ENCODE peak calls at places on chromosomes 11 and 22, in five cellular contexts. H, K, F, J and Q are unnamed samples.

GRCh38 chr11:531826-532511 is 3.4 kb downstream of the HRAS start:
- DNase-seq in F (no peak), H (no peak), J (no peak), K (no peak), Q (no peak)

GRCh38 chr11:13297917-13298356 is 20.3 kb downstream of the BMAL1 start:
- DNase-seq in F (no peak), H (peak; percentile 86), J (no peak), K (no peak), Q (no peak)

GRCh38 chr11:92423133-92423532 is 198.5 kb downstream of the FAT3 start:
- DNase-seq in K (no peak), H (no peak), F (no peak), J (no peak), Q (peak; percentile 4)

GRCh38 chr11:111167666-111168065 is 77.9 kb upstream of the POU2AF2 start:
- DNase-seq in K (no peak), F (no peak), H (no peak), J (no peak), Q (no peak)

GRCh38 chr22:36736701-36737320 is 33.3 kb upstream of the CACNG2 start:
- DNase-seq in F (no peak), J (no peak), H (no peak), K (no peak), Q (no peak)

GRCh38 chr11:47004595-47005033 is 68.1 kb downstream of the CSTPP1 start:
- DNase-seq in K (peak; percentile 97), H (peak; percentile 81), F (peak; percentile 98), J (peak; percentile 82), Q (peak; percentile 97)

GRCh38 chr11:8768625-8769333 is 86.2 kb downstream of the RPL27A start:
- DNase-seq in F (peak; percentile 69), H (no peak), K (peak; percentile 86), J (no peak), Q (peak; percentile 63)

GRCh38 chr22:46079861-46080821 is 70.2 kb upstream of the PPARA start:
- DNase-seq in K (no peak), J (peak; percentile 88), F (peak; percentile 90), H (no peak), Q (no peak)

GRCh38 chr22:47963660-47964059 is 1201.2 kb downstream of the TBC1D22A start:
- DNase-seq in K (no peak), H (no peak), F (no peak), J (no peak), Q (no peak)

GRCh38 chr22:40387758-40388157 is 17.4 kb downstream of the SGSM3 start:
- DNase-seq in K (no peak), F (no peak), H (no peak), J (no peak), Q (no peak)

GRCh38 chr11:66326261-66327111 is 9.6 kb upstream of the CD248 start:
- DNase-seq in J (peak; percentile 53), F (peak; percentile 61), K (peak; percentile 77), H (peak; percentile 44), Q (no peak)

GRCh38 chr11:133945087-133945974 is 11.4 kb downstream of the IGSF9B start:
- DNase-seq in H (no peak), F (peak; percentile 66), J (peak; percentile 72), K (no peak), Q (peak; percentile 37)

GRCh38 chr11:61630104-61630503 is 49.2 kb upstream of the SYT7 start:
- DNase-seq in F (no peak), H (no peak), K (peak; percentile 41), J (no peak), Q (no peak)

GRCh38 chr22:23062616-23063538 is 7.4 kb upstream of the GNAZ start:
- DNase-seq in F (no peak), H (no peak), K (no peak), J (peak; percentile 3), Q (no peak)

GRCh38 chr11:17770048-17770652 is 35.6 kb downstream of the KCNC1 start:
- DNase-seq in K (no peak), J (no peak), F (no peak), H (peak; percentile 19), Q (no peak)

GRCh38 chr11:6362185-6362867 is 27.9 kb upstream of the SMPD1 start:
- DNase-seq in K (no peak), J (peak; percentile 30), F (no peak), H (no peak), Q (no peak)

GRCh38 chr11:59802639-59803176 is 7.9 kb downstream of the MRPL16 start:
- DNase-seq in J (no peak), F (peak; percentile 74), K (peak; percentile 86), H (peak; percentile 68), Q (peak; percentile 76)

GRCh38 chr11:121104223-121104831 is 3.3 kb downstream of the TECTA start:
- DNase-seq in H (no peak), J (peak; percentile 60), F (no peak), K (no peak), Q (no peak)

GRCh38 chr11:70732493-70733206 is 334.3 kb downstream of the CTTN start:
- DNase-seq in H (no peak), J (no peak), F (no peak), K (no peak), Q (no peak)

GRCh38 chr22:17369553-17370035 is 334 bp downstream of the CECR2 start:
- DNase-seq in F (no peak), J (peak; percentile 19), K (peak; percentile 11), H (peak; percentile 66), Q (peak; percentile 43)

GRCh38 chr11:113729456-113729855 is 23.3 kb upstream of the TMPRSS5 start:
- DNase-seq in H (no peak), J (no peak), F (no peak), K (peak; percentile 1), Q (no peak)

GRCh38 chr11:2551131-2551530 is 106.3 kb downstream of the KCNQ1 start:
- DNase-seq in F (no peak), J (no peak), H (no peak), K (no peak), Q (no peak)

GRCh38 chr11:69488543-69488940 is 7.1 kb downstream of the LINC01488 start:
- DNase-seq in F (no peak), J (no peak), K (no peak), H (no peak), Q (no peak)

GRCh38 chr22:41057076-41057475 is 35.3 kb upstream of the EP300 start:
- DNase-seq in K (no peak), J (no peak), F (no peak), H (no peak), Q (no peak)

GRCh38 chr22:36457688-36458450 is 23.6 kb downstream of the TXN2 start:
- DNase-seq in F (peak; percentile 66), H (peak; percentile 42), K (no peak), J (peak; percentile 64), Q (peak; percentile 32)

GRCh38 chr22:45632791-45633515 is 38.7 kb upstream of the ATXN10 start:
- DNase-seq in H (no peak), K (no peak), F (peak; percentile 68), J (no peak), Q (peak; percentile 55)

GRCh38 chr11:59899532-59899931 is 20.9 kb downstream of the OOSP3 start:
- DNase-seq in K (no peak), J (no peak), F (no peak), H (peak; percentile 77), Q (peak; percentile 26)

GRCh38 chr11:36089920-36090319 is 146.1 kb downstream of the LDLRAD3 start:
- DNase-seq in F (no peak), K (no peak), J (no peak), H (no peak), Q (no peak)

GRCh38 chr22:21961886-21962654 is 9.4 kb upstream of the PPM1F start:
- DNase-seq in J (no peak), H (no peak), F (peak; percentile 41), K (peak; percentile 27), Q (no peak)

GRCh38 chr11:26121466-26121865 is 210.5 kb upstream of the ANO3 start:
- DNase-seq in F (no peak), J (no peak), H (no peak), K (no peak), Q (no peak)

GRCh38 chr11:64263021-64263946 is 12.0 kb downstream of the PLCB3 start:
- DNase-seq in J (no peak), H (no peak), K (no peak), F (no peak), Q (peak; percentile 60)

GRCh38 chr22:43884600-43885318 is 7.1 kb downstream of the PNPLA5 start:
- DNase-seq in H (peak; percentile 56), F (peak; percentile 57), K (peak; percentile 76), J (peak; percentile 28), Q (peak; percentile 50)

GRCh38 chr11:126581871-126582270 is 226.4 kb downstream of the ST3GAL4 start:
- DNase-seq in K (no peak), J (no peak), F (no peak), H (no peak), Q (no peak)

GRCh38 chr22:49208003-49208402 is 619.7 kb downstream of the BRD1 start:
- DNase-seq in H (no peak), K (no peak), F (no peak), J (peak; percentile 2), Q (no peak)

GRCh38 chr11:62841361-62842170 is 2.2 kb upstream of the WDR74 start:
- DNase-seq in J (peak; percentile 82), H (peak; percentile 99), F (peak; percentile 100), K (peak; percentile 97), Q (peak; percentile 100)

DNA sequence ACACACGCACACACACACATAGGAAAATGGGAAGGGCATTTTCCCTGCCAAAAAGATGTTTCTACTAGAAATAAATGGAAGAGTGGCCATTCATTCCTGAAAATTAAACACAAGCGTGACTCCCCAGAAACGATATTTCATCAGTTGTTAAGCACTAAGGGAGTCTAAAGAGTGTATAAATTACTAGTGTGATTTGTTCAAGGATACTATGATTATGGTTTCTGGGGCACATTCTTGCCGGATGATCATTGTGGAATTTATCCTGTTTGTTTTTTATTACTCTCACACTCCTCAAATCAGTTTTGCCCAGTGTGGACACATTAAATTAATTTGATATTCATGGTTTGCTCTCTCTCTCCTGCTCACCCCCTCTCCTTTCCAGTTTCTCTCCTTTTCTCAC is 16.4 kb upstream of the AMOTL1 start:
- DNase-seq in F (no peak), J (no peak), K (peak; percentile 38), H (no peak), Q (no peak)
- H3K4me3 ChIP-seq in F (no peak overlapping the region), J (no peak overlapping the region), K (peak overlapping the region; percentile 74), H (no peak overlapping the region), Q (no peak overlapping the region)

GRCh38 chr11:72243173-72243566 is 806 bp downstream of the PHOX2A start:
- DNase-seq in H (no peak), J (no peak), F (no peak), K (no peak), Q (no peak)

GRCh38 chr11:72243567-72244316 is at the start of gene PHOX2A:
- DNase-seq in K (no peak), F (no peak), J (no peak), H (no peak), Q (no peak)

GRCh38 chr11:72242141-72242540 is 1.8 kb downstream of the PHOX2A start:
- DNase-seq in K (no peak), J (no peak), F (no peak), H (no peak), Q (no peak)

GRCh38 chr11:72245232-72245816 is 1.3 kb upstream of the PHOX2A start:
- DNase-seq in K (no peak), F (no peak), H (no peak), J (no peak), Q (no peak)

GRCh38 chr11:72244317-72245231 is 598 bp upstream of the PHOX2A start:
- DNase-seq in H (no peak), J (no peak), F (no peak), K (no peak), Q (no peak)
- H3K4me3 ChIP-seq in H (no peak overlapping the region), J (no peak overlapping the region), F (no peak overlapping the region), K (no peak overlapping the region), Q (no peak overlapping the region)

GRCh38 chr22:20430101-20430640 is 7.5 kb downstream of the SCARF2 start:
- DNase-seq in H (no peak), J (no peak), F (no peak), K (no peak), Q (no peak)
- H3K4me3 ChIP-seq in H (no peak overlapping the region), J (no peak overlapping the region), F (no peak overlapping the region), K (no peak overlapping the region), Q (no peak overlapping the region)

GRCh38 chr11:45799562-45799961 is 5.4 kb upstream of the SLC35C1 start:
- DNase-seq in K (no peak), H (no peak), J (no peak), F (no peak), Q (no peak)
- H3K4me3 ChIP-seq in K (no peak overlapping the region), H (no peak overlapping the region), J (no peak overlapping the region), F (no peak overlapping the region), Q (no peak overlapping the region)